ENCODE peak calls at places on chromosome 11, in seven cellular contexts. H is gastrocnemius medialis, L is hepatocyte, O is pons, K is Caco-2, C is sciatic nerve, N is cerebellar nuclear complex. F is an unnamed sample.

GRCh38 chr11:34149786-34150185 is 44.4 kb downstream of the NAT10 start:
- DNase-seq in H (no peak), L (no peak), O (no peak), K (peak), C (no peak), N (no peak), F (no peak)

GRCh38 chr11:66628061-66628603 is 10.4 kb upstream of the RBM4 start:
- DNase-seq in H (no peak), L (no peak), O (no peak), K (no peak), C (no peak), N (no peak), F (no peak)

GRCh38 chr11:33829430-33830141 is 55.3 kb upstream of the FBXO3 start:
- DNase-seq in H (no peak), L (peak), O (peak), K (peak), C (peak), N (no peak), F (no peak)

GRCh38 chr11:4808476-4808875 is 4.3 kb upstream of the OR52R1 start:
- DNase-seq in H (no peak), L (no peak), O (no peak), K (no peak), C (no peak), N (no peak), F (no peak)

GRCh38 chr11:122765487-122766131 is 72.7 kb upstream of the CRTAM start:
- DNase-seq in H (no peak), L (no peak), O (no peak), K (no peak), C (no peak), N (no peak), F (no peak)

GRCh38 chr11:131572423-131572822 is 202.0 kb downstream of the NTM start:
- DNase-seq in H (no peak), L (no peak), O (peak), K (no peak), C (no peak), N (no peak), F (no peak)

GRCh38 chr11:72778535-72779494 is 15.0 kb downstream of the STARD10 start:
- DNase-seq in H (no peak), L (peak), O (no peak), K (peak), C (no peak), N (no peak), F (no peak)

GRCh38 chr11:115672999-115673411 is 168.8 kb upstream of the CADM1 start:
- DNase-seq in H (peak), L (peak), O (peak), K (no peak), C (no peak), N (no peak), F (no peak)

GRCh38 chr11:45083544-45084087 is 62.8 kb upstream of the PRDM11 start:
- DNase-seq in H (no peak), L (peak), O (no peak), K (peak), C (no peak), N (no peak), F (no peak)

GRCh38 chr11:6576471-6577373 is 26.7 kb downstream of the RRP8 start:
- DNase-seq in H (no peak), L (peak), O (peak), K (no peak), C (peak), N (no peak), F (no peak)

GRCh38 chr11:123409886-123410549 is 20.1 kb upstream of the GRAMD1B start:
- DNase-seq in H (no peak), L (no peak), O (no peak), K (no peak), C (no peak), N (no peak), F (no peak)

GRCh38 chr11:107472966-107473365 is 15.3 kb upstream of the CWF19L2 start:
- DNase-seq in H (no peak), L (no peak), O (no peak), K (no peak), C (no peak), N (no peak), F (no peak)

GRCh38 chr11:32071811-32072210 is 19.1 kb upstream of the RCN1 start:
- DNase-seq in H (no peak), L (peak), O (no peak), K (peak), C (no peak), N (no peak), F (no peak)

GRCh38 chr11:110069158-110069737 is 23.9 kb upstream of the ZC3H12C start:
- DNase-seq in H (peak), L (peak), O (peak), K (no peak), C (peak), N (no peak), F (no peak)

GRCh38 chr11:4619514-4619913 is 11.5 kb upstream of the TRIM68 start:
- DNase-seq in H (no peak), L (peak), O (no peak), K (peak), C (no peak), N (no peak), F (no peak)

GRCh38 chr11:94308024-94308423 is 3.6 kb downstream of the IZUMO1R start:
- DNase-seq in H (no peak), L (peak), O (no peak), K (no peak), C (no peak), N (no peak), F (no peak)

GRCh38 chr11:8097926-8098325 is 16.9 kb downstream of the TUB start:
- DNase-seq in H (no peak), L (no peak), O (no peak), K (no peak), C (no peak), N (no peak), F (no peak)

GRCh38 chr11:10310301-10310841 is 5.5 kb downstream of the ADM start:
- DNase-seq in H (no peak), L (no peak), O (no peak), K (no peak), C (no peak), N (no peak), F (no peak)

GRCh38 chr11:86106916-86107315 is 38.0 kb upstream of the PICALM start:
- DNase-seq in H (no peak), L (no peak), O (no peak), K (no peak), C (no peak), N (no peak), F (no peak)

GRCh38 chr11:89220684-89221339 is 43.1 kb downstream of the TYR start:
- DNase-seq in H (no peak), L (no peak), O (no peak), K (no peak), C (no peak), N (no peak), F (no peak)

GRCh38 chr11:35131094-35131493 is 7.9 kb upstream of the CD44 start:
- DNase-seq in H (no peak), L (no peak), O (no peak), K (no peak), C (no peak), N (no peak), F (no peak)

GRCh38 chr11:117912497-117912896 is 16.7 kb downstream of the TMPRSS13 start:
- DNase-seq in H (no peak), L (no peak), O (no peak), K (no peak), C (peak), N (no peak), F (no peak)

GRCh38 chr11:114621950-114622809 is 26.6 kb upstream of the NXPE4 start:
- DNase-seq in H (no peak), L (no peak), O (no peak), K (no peak), C (no peak), N (no peak), F (no peak)

GRCh38 chr11:46253258-46254134 is 24.0 kb upstream of the CREB3L1 start:
- DNase-seq in H (no peak), L (peak), O (no peak), K (no peak), C (no peak), N (no peak), F (no peak)

GRCh38 chr11:36109850-36110606 is 166.2 kb downstream of the LDLRAD3 start:
- DNase-seq in H (no peak), L (no peak), O (no peak), K (no peak), C (no peak), N (no peak), F (no peak)

GRCh38 chr11:35618497-35619029 is 303 bp downstream of the FJX1 start:
- DNase-seq in H (no peak), L (peak), O (no peak), K (peak), C (peak), N (no peak), F (peak)

GRCh38 chr11:120819437-120819836 is 204.5 kb upstream of the TBCEL start:
- DNase-seq in H (no peak), L (no peak), O (no peak), K (no peak), C (no peak), N (no peak), F (no peak)

GRCh38 chr11:129375731-129376657 is at the start of gene BARX2:
- DNase-seq in H (no peak), L (peak), O (peak), K (peak), C (no peak), N (no peak), F (peak)

F was measured in upper lobe of right lung.